ENCODE peak calls at places on chromosomes 16 and 17, in four cellular contexts. One of them, this sample, is unnamed.

GRCh38 chr16:85523602-85524364 is 89.3 kb upstream of the GSE1 start:
- DNase-seq in GM12878: no peak
- DNase-seq in K562: peak
- DNase-seq in HepG2: peak
- DNase-seq in this sample: no peak

GRCh38 chr16:88035292-88035691 is 84.1 kb downstream of the BANP start:
- DNase-seq in GM12878: no peak
- DNase-seq in K562: no peak
- DNase-seq in HepG2: no peak
- DNase-seq in this sample: no peak

GRCh38 chr16:51938861-51939260 is 608.1 kb downstream of the TOX3 start:
- DNase-seq in GM12878: no peak
- DNase-seq in K562: no peak
- DNase-seq in HepG2: no peak
- DNase-seq in this sample: no peak

GRCh38 chr17:1995321-1996242 is 29.6 kb downstream of the RTN4RL1 start:
- DNase-seq in GM12878: no peak
- DNase-seq in K562: no peak
- DNase-seq in HepG2: peak
- DNase-seq in this sample: no peak

GRCh38 chr16:28130099-28131088 is 66.9 kb upstream of the GSG1L start:
- DNase-seq in GM12878: no peak
- DNase-seq in K562: no peak
- DNase-seq in HepG2: no peak
- DNase-seq in this sample: no peak

GRCh38 chr16:70750893-70751467 is 50.0 kb downstream of the VAC14 start:
- DNase-seq in GM12878: no peak
- DNase-seq in K562: no peak
- DNase-seq in HepG2: no peak
- DNase-seq in this sample: no peak

GRCh38 chr17:5592382-5592781 is 8.1 kb upstream of the NLRP1 start:
- DNase-seq in GM12878: no peak
- DNase-seq in K562: no peak
- DNase-seq in HepG2: peak
- DNase-seq in this sample: no peak

GRCh38 chr17:21370430-21370829 is 5.7 kb upstream of the KCNJ12 start:
- DNase-seq in GM12878: no peak
- DNase-seq in K562: no peak
- DNase-seq in HepG2: no peak
- DNase-seq in this sample: no peak

GRCh38 chr17:32498362-32498761 is 11.6 kb downstream of the CDK5R1 start:
- DNase-seq in GM12878: no peak
- DNase-seq in K562: no peak
- DNase-seq in HepG2: no peak
- DNase-seq in this sample: peak

GRCh38 chr17:13024033-13024432 is 6.2 kb upstream of the ELAC2 start:
- DNase-seq in GM12878: no peak
- DNase-seq in K562: no peak
- DNase-seq in HepG2: no peak
- DNase-seq in this sample: no peak

GRCh38 chr17:77516902-77517301 is 376.1 kb downstream of the SEC14L1 start:
- DNase-seq in GM12878: no peak
- DNase-seq in K562: no peak
- DNase-seq in HepG2: no peak
- DNase-seq in this sample: no peak

GRCh38 chr16:89143911-89144675 is 27.5 kb upstream of the CDH15 start:
- DNase-seq in GM12878: no peak
- DNase-seq in K562: no peak
- DNase-seq in HepG2: no peak
- DNase-seq in this sample: no peak

GRCh38 chr17:66578781-66579489 is 256.0 kb upstream of the CACNG5 start:
- DNase-seq in GM12878: no peak
- DNase-seq in K562: no peak
- DNase-seq in HepG2: no peak
- DNase-seq in this sample: no peak

GRCh38 chr16:48504216-48504615 is 105.8 kb downstream of the N4BP1 start:
- DNase-seq in GM12878: no peak
- DNase-seq in K562: no peak
- DNase-seq in HepG2: no peak
- DNase-seq in this sample: no peak

GRCh38 chr16:4293822-4294457 is 21.1 kb upstream of the TFAP4 start:
- DNase-seq in GM12878: no peak
- DNase-seq in K562: no peak
- DNase-seq in HepG2: no peak
- DNase-seq in this sample: peak

GRCh38 chr17:6254036-6254435 is 180.9 kb downstream of the AIPL1 start:
- DNase-seq in GM12878: no peak
- DNase-seq in K562: no peak
- DNase-seq in HepG2: no peak
- DNase-seq in this sample: no peak

GRCh38 chr17:77451271-77451893 is 310.6 kb downstream of the SEC14L1 start:
- DNase-seq in GM12878: no peak
- DNase-seq in K562: peak
- DNase-seq in HepG2: peak
- DNase-seq in this sample: peak

GRCh38 chr17:81419886-81420768 is 24.9 kb downstream of the BAHCC1 start:
- DNase-seq in GM12878: no peak
- DNase-seq in K562: no peak
- DNase-seq in HepG2: no peak
- DNase-seq in this sample: no peak

GRCh38 chr16:84905965-84906460 is 86.2 kb downstream of the CRISPLD2 start:
- DNase-seq in GM12878: no peak
- DNase-seq in K562: no peak
- DNase-seq in HepG2: no peak
- DNase-seq in this sample: no peak

GRCh38 chr16:81036751-81037350 is 1.2 kb downstream of the ATMIN start:
- DNase-seq in GM12878: no peak
- DNase-seq in K562: no peak
- DNase-seq in HepG2: peak
- DNase-seq in this sample: no peak

GRCh38 chr17:73423159-73423715 is 111.4 kb upstream of the CDC42EP4 start:
- DNase-seq in GM12878: no peak
- DNase-seq in K562: no peak
- DNase-seq in HepG2: no peak
- DNase-seq in this sample: no peak

GRCh38 chr17:72370819-72371218 is 250.0 kb downstream of the SOX9 start:
- DNase-seq in GM12878: no peak
- DNase-seq in K562: peak
- DNase-seq in HepG2: no peak
- DNase-seq in this sample: no peak

GRCh38 chr17:40551874-40552768 is 13.2 kb downstream of the CCR7 start:
- DNase-seq in GM12878: no peak
- DNase-seq in K562: no peak
- DNase-seq in HepG2: peak
- DNase-seq in this sample: no peak

GRCh38 chr17:53472586-53472985 is 350.1 kb upstream of the KIF2B start:
- DNase-seq in GM12878: no peak
- DNase-seq in K562: no peak
- DNase-seq in HepG2: no peak
- DNase-seq in this sample: no peak

GRCh38 chr17:50352072-50352692 is 6.3 kb downstream of the XYLT2 start:
- DNase-seq in GM12878: no peak
- DNase-seq in K562: no peak
- DNase-seq in HepG2: no peak
- DNase-seq in this sample: no peak

GRCh38 chr17:5563451-5563850 is 20.9 kb downstream of the NLRP1 start:
- DNase-seq in GM12878: no peak
- DNase-seq in K562: no peak
- DNase-seq in HepG2: no peak
- DNase-seq in this sample: no peak

GRCh38 chr16:24609740-24610420 is 70.5 kb downstream of the RBBP6 start:
- DNase-seq in GM12878: no peak
- DNase-seq in K562: no peak
- DNase-seq in HepG2: peak
- DNase-seq in this sample: no peak

GRCh38 chr17:29560306-29560705 is 6.5 kb downstream of the ABHD15 start:
- DNase-seq in GM12878: no peak
- DNase-seq in K562: no peak
- DNase-seq in HepG2: no peak
- DNase-seq in this sample: no peak

GRCh38 chr17:77281024-77281903 is 140.5 kb downstream of the SEC14L1 start:
- DNase-seq in GM12878: no peak
- DNase-seq in K562: peak
- DNase-seq in HepG2: peak
- DNase-seq in this sample: peak

GRCh38 chr17:2594657-2595085 is 1.2 kb downstream of the PAFAH1B1 start:
- DNase-seq in GM12878: no peak
- DNase-seq in K562: no peak
- DNase-seq in HepG2: no peak
- DNase-seq in this sample: no peak

GRCh38 chr17:67359960-67360817 is 6.2 kb downstream of the PSMD12 start:
- DNase-seq in GM12878: no peak
- DNase-seq in K562: peak
- DNase-seq in HepG2: no peak
- DNase-seq in this sample: no peak

DNA sequence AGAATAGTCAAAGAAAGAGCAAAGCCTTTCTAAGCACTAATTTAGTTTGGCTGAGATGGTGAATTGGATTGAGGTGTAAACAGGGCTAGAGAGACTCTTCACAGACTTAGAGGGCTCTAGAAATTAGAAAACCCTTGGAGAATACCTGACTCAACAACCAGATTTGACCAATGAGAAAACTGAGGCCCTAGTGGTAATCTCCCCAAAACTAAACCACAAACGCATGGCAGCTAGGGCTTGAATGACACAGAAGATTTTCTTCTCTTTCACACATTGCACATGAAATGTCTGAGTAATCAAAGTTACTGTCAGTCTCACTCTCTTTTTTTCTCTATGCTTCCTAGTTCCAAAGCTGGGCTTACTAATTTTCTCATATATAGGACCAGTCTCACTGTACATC is 314.5 kb upstream of the KCNJ16 start:
- DNase-seq in GM12878: no peak
- DNase-seq in K562: no peak
- DNase-seq in HepG2: no peak
- DNase-seq in this sample: no peak
- TF ChIP-seq SRF in GM12878: no peak
- TF ChIP-seq SRF in K562: no peak
- TF ChIP-seq SRF in HepG2: no peak
- TF ChIP-seq SRF in this sample: no peak

GRCh38 chr16:66562409-66562808 is 3.8 kb upstream of the CMTM1 start:
- DNase-seq in GM12878: no peak
- DNase-seq in K562: no peak
- DNase-seq in HepG2: no peak
- DNase-seq in this sample: no peak
- TF ChIP-seq TAF1 in GM12878: no peak
- TF ChIP-seq TAF1 in K562: no peak
- TF ChIP-seq TAF1 in HepG2: no peak
- TF ChIP-seq TAF1 in this sample: no peak

GRCh38 chr16:15073101-15073500 is 17.2 kb upstream of the NTAN1 start:
- DNase-seq in GM12878: no peak
- DNase-seq in K562: no peak
- DNase-seq in HepG2: no peak
- DNase-seq in this sample: no peak
- TF ChIP-seq SRF in GM12878: no peak
- TF ChIP-seq SRF in K562: no peak
- TF ChIP-seq SRF in HepG2: no peak
- TF ChIP-seq SRF in this sample: no peak

GRCh38 chr16:2213817-2214720 is 571 bp downstream of the PGP start:
- DNase-seq in GM12878: no peak
- DNase-seq in K562: peak
- DNase-seq in HepG2: no peak
- DNase-seq in this sample: no peak
- TF ChIP-seq TAF1 in GM12878: no peak
- TF ChIP-seq TAF1 in K562: no peak
- TF ChIP-seq TAF1 in HepG2: no peak
- TF ChIP-seq TAF1 in this sample: no peak